ENCODE peak calls at places on chromosome 15, in eight cellular contexts. One of them, this sample, is unnamed.

GRCh38 chr15:78438595-78439285 is 724 bp downstream of the IREB2 start:
- DNase-seq in thoracic aorta: no peak
- DNase-seq in retinal pigment epithelial cell: no peak
- DNase-seq in fibroblast of villous mesenchyme: peak; percentile 34
- DNase-seq in foreskin fibroblast: no peak
- DNase-seq in brain microvascular endothelial cell: peak; percentile 18
- DNase-seq in uterus: no peak
- DNase-seq in heart right ventricle: peak; percentile 21
- DNase-seq in this sample: no peak

GRCh38 chr15:43893956-43894355 is 67.2 kb downstream of the WDR76 start:
- DNase-seq in thoracic aorta: no peak
- DNase-seq in foreskin fibroblast: no peak
- DNase-seq in retinal pigment epithelial cell: peak; percentile 98
- DNase-seq in uterus: no peak
- DNase-seq in heart right ventricle: peak; percentile 82
- DNase-seq in brain microvascular endothelial cell: no peak
- DNase-seq in fibroblast of villous mesenchyme: no peak
- DNase-seq in this sample: no peak

GRCh38 chr15:53535886-53536285 is 223.6 kb downstream of the WDR72 start:
- DNase-seq in thoracic aorta: no peak
- DNase-seq in fibroblast of villous mesenchyme: no peak
- DNase-seq in uterus: no peak
- DNase-seq in foreskin fibroblast: no peak
- DNase-seq in heart right ventricle: no peak
- DNase-seq in retinal pigment epithelial cell: no peak
- DNase-seq in brain microvascular endothelial cell: no peak
- DNase-seq in this sample: no peak

GRCh38 chr15:91849749-91850161 is 3.8 kb upstream of the SLCO3A1 start:
- DNase-seq in thoracic aorta: no peak
- DNase-seq in foreskin fibroblast: no peak
- DNase-seq in fibroblast of villous mesenchyme: peak; percentile 33
- DNase-seq in brain microvascular endothelial cell: peak; percentile 18
- DNase-seq in retinal pigment epithelial cell: no peak
- DNase-seq in heart right ventricle: no peak
- DNase-seq in uterus: no peak
- DNase-seq in this sample: no peak

GRCh38 chr15:73685561-73685960 is 1.4 kb downstream of the CD276 start:
- DNase-seq in uterus: no peak
- DNase-seq in brain microvascular endothelial cell: no peak
- DNase-seq in foreskin fibroblast: no peak
- DNase-seq in fibroblast of villous mesenchyme: peak; percentile 44
- DNase-seq in thoracic aorta: no peak
- DNase-seq in heart right ventricle: no peak
- DNase-seq in retinal pigment epithelial cell: no peak
- DNase-seq in this sample: no peak

GRCh38 chr15:42726114-42726513 is 10.8 kb downstream of the CDAN1 start:
- DNase-seq in uterus: no peak
- DNase-seq in retinal pigment epithelial cell: no peak
- DNase-seq in heart right ventricle: no peak
- DNase-seq in brain microvascular endothelial cell: no peak
- DNase-seq in foreskin fibroblast: no peak
- DNase-seq in fibroblast of villous mesenchyme: no peak
- DNase-seq in thoracic aorta: no peak
- DNase-seq in this sample: no peak

GRCh38 chr15:37921527-37922385 is 12.7 kb upstream of the TMCO5A start:
- DNase-seq in foreskin fibroblast: no peak
- DNase-seq in brain microvascular endothelial cell: peak; percentile 9
- DNase-seq in fibroblast of villous mesenchyme: no peak
- DNase-seq in thoracic aorta: no peak
- DNase-seq in heart right ventricle: no peak
- DNase-seq in retinal pigment epithelial cell: peak; percentile 24
- DNase-seq in uterus: no peak
- DNase-seq in this sample: no peak

GRCh38 chr15:41429003-41429890 is 12.4 kb downstream of the RTF1 start:
- DNase-seq in heart right ventricle: no peak
- DNase-seq in thoracic aorta: no peak
- DNase-seq in retinal pigment epithelial cell: no peak
- DNase-seq in foreskin fibroblast: no peak
- DNase-seq in brain microvascular endothelial cell: peak; percentile 8
- DNase-seq in uterus: no peak
- DNase-seq in fibroblast of villous mesenchyme: peak; percentile 69
- DNase-seq in this sample: no peak

GRCh38 chr15:81909229-81910087 is 136.4 kb downstream of the MEX3B start:
- DNase-seq in heart right ventricle: no peak
- DNase-seq in uterus: no peak
- DNase-seq in fibroblast of villous mesenchyme: no peak
- DNase-seq in retinal pigment epithelial cell: no peak
- DNase-seq in brain microvascular endothelial cell: no peak
- DNase-seq in foreskin fibroblast: no peak
- DNase-seq in thoracic aorta: no peak
- DNase-seq in this sample: no peak

GRCh38 chr15:45134046-45134445 is 4.3 kb downstream of the DUOX1 start:
- DNase-seq in foreskin fibroblast: no peak
- DNase-seq in retinal pigment epithelial cell: no peak
- DNase-seq in brain microvascular endothelial cell: no peak
- DNase-seq in fibroblast of villous mesenchyme: no peak
- DNase-seq in thoracic aorta: no peak
- DNase-seq in uterus: no peak
- DNase-seq in heart right ventricle: no peak
- DNase-seq in this sample: no peak

GRCh38 chr15:89936051-89936792 is 23.5 kb upstream of the ARPIN start:
- DNase-seq in heart right ventricle: no peak
- DNase-seq in brain microvascular endothelial cell: no peak
- DNase-seq in uterus: no peak
- DNase-seq in fibroblast of villous mesenchyme: no peak
- DNase-seq in foreskin fibroblast: no peak
- DNase-seq in thoracic aorta: no peak
- DNase-seq in retinal pigment epithelial cell: no peak
- DNase-seq in this sample: no peak

GRCh38 chr15:70558406-70559222 is 204.7 kb downstream of the UACA start:
- DNase-seq in heart right ventricle: no peak
- DNase-seq in uterus: no peak
- DNase-seq in retinal pigment epithelial cell: no peak
- DNase-seq in thoracic aorta: no peak
- DNase-seq in foreskin fibroblast: no peak
- DNase-seq in fibroblast of villous mesenchyme: no peak
- DNase-seq in brain microvascular endothelial cell: no peak
- DNase-seq in this sample: no peak
- H3K4me3 ChIP-seq in heart right ventricle: no peak overlapping the region
- H3K4me3 ChIP-seq in uterus: no peak overlapping the region
- H3K4me3 ChIP-seq in retinal pigment epithelial cell: no peak overlapping the region
- H3K4me3 ChIP-seq in thoracic aorta: no peak overlapping the region
- H3K4me3 ChIP-seq in foreskin fibroblast: no peak overlapping the region
- H3K4me3 ChIP-seq in fibroblast of villous mesenchyme: no peak overlapping the region
- H3K4me3 ChIP-seq in brain microvascular endothelial cell: no peak overlapping the region
- H3K4me3 ChIP-seq in this sample: no peak overlapping the region

DNA sequence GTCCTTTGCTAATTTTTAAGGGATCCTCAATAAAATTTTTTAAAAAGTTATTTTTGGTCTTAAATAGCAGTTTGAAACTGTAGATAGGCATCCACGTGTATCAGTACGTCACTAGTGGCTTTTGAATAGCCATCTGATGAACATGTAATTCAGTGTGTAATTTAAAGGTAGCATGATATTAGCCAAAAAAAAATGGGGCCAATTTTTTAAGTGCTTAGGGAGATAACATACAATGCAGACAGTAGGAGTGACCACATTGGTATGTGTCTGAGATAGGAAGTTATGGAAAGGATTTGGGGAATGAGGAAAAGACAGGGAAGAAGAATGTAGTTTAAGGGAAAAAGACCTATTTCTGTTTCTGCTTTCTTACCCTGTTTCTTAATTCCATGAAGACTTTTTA is 2.5 kb downstream of the AP4E1 start:
- DNase-seq in heart right ventricle: no peak
- DNase-seq in thoracic aorta: no peak
- DNase-seq in retinal pigment epithelial cell: no peak
- DNase-seq in brain microvascular endothelial cell: no peak
- DNase-seq in foreskin fibroblast: no peak
- DNase-seq in uterus: no peak
- DNase-seq in fibroblast of villous mesenchyme: peak; percentile 29
- DNase-seq in this sample: no peak
- H3K4me3 ChIP-seq in heart right ventricle: no peak overlapping the region
- H3K4me3 ChIP-seq in thoracic aorta: no peak overlapping the region
- H3K4me3 ChIP-seq in retinal pigment epithelial cell: no peak overlapping the region
- H3K4me3 ChIP-seq in brain microvascular endothelial cell: no peak overlapping the region
- H3K4me3 ChIP-seq in foreskin fibroblast: no peak overlapping the region
- H3K4me3 ChIP-seq in uterus: no peak overlapping the region
- H3K4me3 ChIP-seq in fibroblast of villous mesenchyme: no peak overlapping the region
- H3K4me3 ChIP-seq in this sample: no peak overlapping the region

DNA sequence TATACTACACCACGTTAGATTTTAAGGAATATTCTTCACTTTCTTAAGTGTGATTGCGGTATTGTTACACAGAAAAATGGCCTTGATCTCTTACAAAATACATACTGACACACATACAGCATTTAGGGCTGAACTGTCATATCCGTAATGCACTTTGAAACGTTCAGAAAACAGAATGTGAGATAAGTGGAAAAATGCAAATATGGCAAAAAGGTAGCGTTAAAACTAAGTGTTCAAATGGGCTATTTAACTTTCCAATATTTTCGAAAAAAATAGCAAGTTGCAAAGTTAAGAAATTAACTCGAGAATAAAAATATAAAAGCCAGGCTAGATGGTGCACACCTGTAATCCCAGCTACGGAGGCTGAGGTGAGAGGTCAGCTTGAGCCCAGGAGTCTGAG is 1.7 kb downstream of the ZNF280D start:
- DNase-seq in retinal pigment epithelial cell: no peak
- DNase-seq in uterus: no peak
- DNase-seq in heart right ventricle: no peak
- DNase-seq in brain microvascular endothelial cell: no peak
- DNase-seq in foreskin fibroblast: no peak
- DNase-seq in fibroblast of villous mesenchyme: no peak
- DNase-seq in thoracic aorta: no peak
- DNase-seq in this sample: no peak
- H3K4me3 ChIP-seq in retinal pigment epithelial cell: peak overlapping the region; percentile 68
- H3K4me3 ChIP-seq in uterus: peak overlapping the region; percentile 84
- H3K4me3 ChIP-seq in heart right ventricle: peak overlapping the region; percentile 76
- H3K4me3 ChIP-seq in brain microvascular endothelial cell: peak overlapping the region; percentile 72
- H3K4me3 ChIP-seq in foreskin fibroblast: peak overlapping the region; percentile 60
- H3K4me3 ChIP-seq in fibroblast of villous mesenchyme: peak overlapping the region; percentile 75
- H3K4me3 ChIP-seq in thoracic aorta: peak overlapping the region; percentile 75
- H3K4me3 ChIP-seq in this sample: no peak overlapping the region

GRCh38 chr15:61835029-61835428 is 225.2 kb downstream of the VPS13C start:
- DNase-seq in brain microvascular endothelial cell: no peak
- DNase-seq in retinal pigment epithelial cell: no peak
- DNase-seq in fibroblast of villous mesenchyme: no peak
- DNase-seq in foreskin fibroblast: no peak
- DNase-seq in heart right ventricle: no peak
- DNase-seq in uterus: no peak
- DNase-seq in thoracic aorta: no peak
- DNase-seq in this sample: no peak
- H3K4me3 ChIP-seq in brain microvascular endothelial cell: no peak overlapping the region
- H3K4me3 ChIP-seq in retinal pigment epithelial cell: no peak overlapping the region
- H3K4me3 ChIP-seq in fibroblast of villous mesenchyme: no peak overlapping the region
- H3K4me3 ChIP-seq in foreskin fibroblast: peak overlapping the region; percentile 12
- H3K4me3 ChIP-seq in heart right ventricle: no peak overlapping the region
- H3K4me3 ChIP-seq in uterus: no peak overlapping the region
- H3K4me3 ChIP-seq in thoracic aorta: peak overlapping the region; percentile 57
- H3K4me3 ChIP-seq in this sample: no peak overlapping the region

DNA sequence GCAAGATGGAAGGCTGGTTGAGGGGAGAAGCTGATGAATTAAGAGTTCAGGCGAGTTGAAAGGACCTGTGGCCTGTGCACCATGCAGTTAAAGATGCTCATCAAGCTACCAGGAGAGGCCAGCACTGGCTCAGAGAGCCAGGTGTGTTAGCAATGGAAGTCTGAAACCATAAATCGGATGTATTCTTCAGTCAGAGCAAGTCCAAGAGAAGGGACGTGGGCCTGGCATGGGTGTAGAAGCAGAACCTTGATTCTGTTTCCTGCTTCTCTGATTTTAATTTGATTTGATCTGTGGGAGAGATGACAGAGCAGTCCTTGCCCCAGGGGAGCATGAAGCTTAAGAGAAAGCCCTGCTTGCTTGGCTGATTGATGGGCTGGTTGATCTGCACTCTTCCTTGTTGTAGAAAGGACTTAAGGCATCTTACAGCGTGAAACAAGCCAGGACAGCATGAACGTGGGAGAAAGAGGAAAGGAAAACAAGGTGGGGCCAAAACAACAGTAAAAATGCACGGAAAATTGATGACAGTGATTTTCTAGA is 10.9 kb downstream of the TM6SF1 start:
- DNase-seq in uterus: no peak
- DNase-seq in brain microvascular endothelial cell: no peak
- DNase-seq in fibroblast of villous mesenchyme: no peak
- DNase-seq in foreskin fibroblast: no peak
- DNase-seq in thoracic aorta: no peak
- DNase-seq in retinal pigment epithelial cell: no peak
- DNase-seq in heart right ventricle: no peak
- DNase-seq in this sample: no peak
- H3K4me3 ChIP-seq in uterus: no peak overlapping the region
- H3K4me3 ChIP-seq in brain microvascular endothelial cell: no peak overlapping the region
- H3K4me3 ChIP-seq in fibroblast of villous mesenchyme: no peak overlapping the region
- H3K4me3 ChIP-seq in foreskin fibroblast: no peak overlapping the region
- H3K4me3 ChIP-seq in thoracic aorta: no peak overlapping the region
- H3K4me3 ChIP-seq in retinal pigment epithelial cell: no peak overlapping the region
- H3K4me3 ChIP-seq in heart right ventricle: no peak overlapping the region
- H3K4me3 ChIP-seq in this sample: no peak overlapping the region

GRCh38 chr15:62464705-62465104 is 299.6 kb upstream of the C2CD4B start:
- DNase-seq in fibroblast of villous mesenchyme: no peak
- DNase-seq in heart right ventricle: no peak
- DNase-seq in thoracic aorta: no peak
- DNase-seq in brain microvascular endothelial cell: no peak
- DNase-seq in uterus: no peak
- DNase-seq in retinal pigment epithelial cell: peak; percentile 78
- DNase-seq in foreskin fibroblast: peak; percentile 70
- DNase-seq in this sample: no peak
- H3K4me3 ChIP-seq in fibroblast of villous mesenchyme: no peak overlapping the region
- H3K4me3 ChIP-seq in heart right ventricle: no peak overlapping the region
- H3K4me3 ChIP-seq in thoracic aorta: peak overlapping the region; percentile 44
- H3K4me3 ChIP-seq in brain microvascular endothelial cell: no peak overlapping the region
- H3K4me3 ChIP-seq in uterus: no peak overlapping the region
- H3K4me3 ChIP-seq in retinal pigment epithelial cell: peak overlapping the region; percentile 38
- H3K4me3 ChIP-seq in foreskin fibroblast: peak overlapping the region; percentile 30
- H3K4me3 ChIP-seq in this sample: no peak overlapping the region

GRCh38 chr15:96416934-96417759 is 86.6 kb downstream of the NR2F2 start:
- DNase-seq in heart right ventricle: no peak
- DNase-seq in fibroblast of villous mesenchyme: peak; percentile 16
- DNase-seq in foreskin fibroblast: no peak
- DNase-seq in thoracic aorta: no peak
- DNase-seq in brain microvascular endothelial cell: no peak
- DNase-seq in retinal pigment epithelial cell: no peak
- DNase-seq in uterus: no peak
- DNase-seq in this sample: no peak
- H3K4me3 ChIP-seq in heart right ventricle: peak overlapping the region; percentile 43
- H3K4me3 ChIP-seq in fibroblast of villous mesenchyme: peak overlapping the region; percentile 43
- H3K4me3 ChIP-seq in foreskin fibroblast: no peak overlapping the region
- H3K4me3 ChIP-seq in thoracic aorta: peak overlapping the region; percentile 53
- H3K4me3 ChIP-seq in brain microvascular endothelial cell: peak overlapping the region; percentile 46
- H3K4me3 ChIP-seq in retinal pigment epithelial cell: peak overlapping the region; percentile 33
- H3K4me3 ChIP-seq in uterus: peak overlapping the region; percentile 13
- H3K4me3 ChIP-seq in this sample: peak overlapping the region; percentile 23